ENCODE peak calls at places on chromosome 5, in six cellular contexts. H is mucosa of descending colon; S is tibial artery; T is CD8-positive, alpha-beta T cell; I is IMR-90; G is NT2/D1. R is an unnamed sample.

GRCh38 chr5:129171194-129171944 is 76.8 kb downstream of the ISOC1 start:
- DNase-seq in H (no peak), S (no peak), T (no peak), I (no peak), G (no peak), R (no peak)

GRCh38 chr5:169547508-169547907 is 36.1 kb upstream of the SPDL1 start:
- DNase-seq in H (no peak), S (no peak), T (no peak), I (peak; percentile 7), G (no peak), R (no peak)

GRCh38 chr5:6261668-6262067 is 116.7 kb downstream of the MED10 start:
- DNase-seq in H (no peak), S (no peak), T (no peak), I (no peak), G (no peak), R (no peak)

GRCh38 chr5:53059281-53059680 is 50.3 kb downstream of the MOCS2 start:
- DNase-seq in H (no peak), S (no peak), T (no peak), I (peak; percentile 22), G (no peak), R (no peak)

GRCh38 chr5:123868267-123868666 is 356.3 kb downstream of the CSNK1G3 start:
- DNase-seq in H (no peak), S (no peak), T (no peak), I (no peak), G (no peak), R (no peak)

GRCh38 chr5:34487202-34487879 is 168.8 kb upstream of the RAI14 start:
- DNase-seq in H (no peak), S (peak; percentile 82), T (no peak), I (peak; percentile 97), G (no peak), R (no peak)

GRCh38 chr5:132259061-132259851 is 1.8 kb downstream of the PDLIM4 start:
- DNase-seq in H (peak; percentile 76), S (peak; percentile 89), T (no peak), I (peak; percentile 95), G (no peak), R (peak; percentile 84)

GRCh38 chr5:61184708-61185107 is 22.4 kb upstream of the SMIM15 start:
- DNase-seq in H (no peak), S (no peak), T (no peak), I (peak; percentile 57), G (no peak), R (no peak)

GRCh38 chr5:146081685-146082084 is 23.7 kb downstream of the PLAC8L1 start:
- DNase-seq in H (no peak), S (no peak), T (no peak), I (no peak), G (no peak), R (no peak)

GRCh38 chr5:82465235-82465634 is 187.1 kb upstream of the RPS23 start:
- DNase-seq in H (no peak), S (no peak), T (no peak), I (no peak), G (no peak), R (no peak)

GRCh38 chr5:96530901-96531300 is 97.9 kb upstream of the PCSK1 start:
- DNase-seq in H (no peak), S (no peak), T (no peak), I (no peak), G (no peak), R (no peak)

GRCh38 chr5:91140657-91141056 is 242.5 kb downstream of the ARRDC3 start:
- DNase-seq in H (no peak), S (no peak), T (no peak), I (no peak), G (no peak), R (no peak)

GRCh38 chr5:33690736-33691135 is 201.1 kb downstream of the ADAMTS12 start:
- DNase-seq in H (no peak), S (no peak), T (no peak), I (peak; percentile 96), G (no peak), R (no peak)

GRCh38 chr5:1285141-1285540 is 9.7 kb downstream of the TERT start:
- DNase-seq in H (no peak), S (no peak), T (no peak), I (no peak), G (no peak), R (peak; percentile 62)

GRCh38 chr5:149337746-149338145 is 7.6 kb upstream of the GRPEL2 start:
- DNase-seq in H (no peak), S (no peak), T (no peak), I (no peak), G (no peak), R (no peak)

GRCh38 chr5:68965926-68966325 is 127.9 kb upstream of the SLC30A5 start:
- DNase-seq in H (no peak), S (no peak), T (no peak), I (no peak), G (no peak), R (no peak)
- H3K4me1 ChIP-seq in H (peaks cover 13% of the 10 kb centered on the region), S (peaks cover 10% of the 10 kb centered on the region), T (no peaks in the 10 kb centered on the region), I (no peaks in the 10 kb centered on the region), G (no peaks in the 10 kb centered on the region), R (no peaks in the 10 kb centered on the region)

GRCh38 chr5:138573949-138574670 is 1.1 kb downstream of the HSPA9 start:
- DNase-seq in H (no peak), S (no peak), T (no peak), I (peak; percentile 52), G (no peak), R (no peak)
- H3K36me3 ChIP-seq in H (peaks cover 27% of the 10 kb centered on the region), S (peaks cover 44% of the 10 kb centered on the region), T (peaks cover 35% of the 10 kb centered on the region), I (peaks cover 35% of the 10 kb centered on the region), G (peaks cover 55% of the 10 kb centered on the region), R (peaks cover 60% of the 10 kb centered on the region)

DNA sequence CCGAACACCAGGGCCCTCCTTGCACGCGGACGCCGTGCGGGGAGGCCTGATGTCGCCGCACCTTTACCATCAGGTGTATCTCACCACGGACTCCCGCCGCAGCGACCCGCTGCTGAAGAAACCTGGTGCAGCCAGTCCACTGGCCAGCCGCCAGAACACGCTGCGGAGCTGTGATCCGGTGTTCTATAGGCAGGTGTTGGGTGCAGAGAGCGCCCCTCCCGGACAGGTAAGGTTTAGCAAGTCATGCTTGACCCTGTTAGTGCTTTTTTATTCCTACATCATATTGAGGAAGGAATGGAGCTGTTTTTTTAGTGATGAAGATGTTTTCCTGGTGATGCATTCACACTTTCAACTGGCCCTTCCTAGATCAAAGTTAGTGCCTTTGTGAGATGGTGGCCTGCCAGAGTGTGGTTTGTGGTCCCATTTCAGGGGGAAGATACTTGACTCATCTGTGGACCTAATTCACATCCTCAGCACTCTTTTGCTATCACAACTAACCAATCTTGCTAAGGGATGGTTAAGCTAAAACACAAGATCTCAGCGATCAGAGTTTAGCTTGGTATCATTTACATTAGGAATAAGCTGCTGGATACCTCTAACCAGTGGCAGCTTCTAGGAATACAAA is 2.7 kb downstream of the PCDHGC3 start:
- DNase-seq in H (peak; percentile 88), S (no peak), T (no peak), I (peak; percentile 52), G (no peak), R (no peak)
- H3K4me3 ChIP-seq in H (no peak overlapping the region), S (peak overlapping the region; percentile 74), T (no peak overlapping the region), I (peak overlapping the region; percentile 54), G (no peak overlapping the region), R (no peak overlapping the region)

GRCh38 chr5:112636751-112637150 is 100.9 kb upstream of the APC start:
- DNase-seq in H (no peak), S (no peak), T (no peak), I (no peak), G (no peak), R (no peak)
- H3K4me1 ChIP-seq in H (no peaks in the 10 kb centered on the region), S (no peaks in the 10 kb centered on the region), T (no peaks in the 10 kb centered on the region), I (no peaks in the 10 kb centered on the region), G (no peaks in the 10 kb centered on the region), R (no peaks in the 10 kb centered on the region)

GRCh38 chr5:179209359-179210150 is 135.7 kb downstream of the ADAMTS2 start:
- DNase-seq in H (peak; percentile 33), S (no peak), T (no peak), I (peak; percentile 74), G (no peak), R (no peak)
- H3K36me3 ChIP-seq in H (no peaks in the 10 kb centered on the region), S (no peaks in the 10 kb centered on the region), T (no peaks in the 10 kb centered on the region), I (no peaks in the 10 kb centered on the region), G (no peaks in the 10 kb centered on the region), R (no peaks in the 10 kb centered on the region)

GRCh38 chr5:179345429-179346321 is at the start of gene ADAMTS2:
- DNase-seq in H (peak; percentile 34), S (peak; percentile 89), T (no peak), I (peak; percentile 56), G (peak; percentile 28), R (no peak)

GRCh38 chr5:179345179-179345428 is 157 bp downstream of the ADAMTS2 start:
- DNase-seq in H (no peak), S (no peak), T (no peak), I (no peak), G (no peak), R (no peak)

GRCh38 chr5:179343902-179344300 is 1.4 kb downstream of the ADAMTS2 start:
- DNase-seq in H (no peak), S (peak; percentile 78), T (no peak), I (peak; percentile 58), G (peak; percentile 60), R (no peak)

GRCh38 chr5:179343021-179343781 is 2.1 kb downstream of the ADAMTS2 start:
- DNase-seq in H (no peak), S (no peak), T (no peak), I (no peak), G (no peak), R (no peak)

GRCh38 chr5:179344301-179345178 is 721 bp downstream of the ADAMTS2 start:
- DNase-seq in H (no peak), S (no peak), T (no peak), I (peak; percentile 22), G (no peak), R (no peak)
- H3K4me3 ChIP-seq in H (peak overlapping the region; percentile 17), S (peak overlapping the region; percentile 75), T (no peak overlapping the region), I (peak overlapping the region; percentile 93), G (peak overlapping the region; percentile 71), R (peak overlapping the region; percentile 20)

GRCh38 chr5:56993241-56993640 is 41.3 kb upstream of the MIER3 start:
- DNase-seq in H (no peak), S (no peak), T (no peak), I (no peak), G (no peak), R (no peak)
- H3K4me1 ChIP-seq in H (no peaks in the 10 kb centered on the region), S (no peaks in the 10 kb centered on the region), T (no peaks in the 10 kb centered on the region), I (no peaks in the 10 kb centered on the region), G (no peaks in the 10 kb centered on the region), R (no peaks in the 10 kb centered on the region)